ENCODE peak calls at places on chromosomes 6 and 20, in six cellular contexts. U is thoracic aorta; E is mesendoderm; Z is neuronal stem cell; I is CD8-positive, alpha-beta T cell; O is A549. C is an unnamed sample.
A peak's percentile ranks its signal among the peaks of the same experiment; 100 is the strongest.

GRCh38 chr6:160832422-160832821 is 130.4 kb downstream of the PLG start:
- DNase-seq in Z (no peak), I (no peak), U (no peak), E (no peak), O (no peak), C (no peak)

GRCh38 chr20:50478162-50479036 is 31.8 kb upstream of the PTPN1 start:
- DNase-seq in Z (peak; percentile 15), U (no peak), O (peak; percentile 73), E (peak; percentile 81), I (peak; percentile 61), C (peak; percentile 80)

GRCh38 chr6:47161176-47161687 is 119.1 kb upstream of the ADGRF1 start:
- DNase-seq in I (no peak), O (peak; percentile 60), E (no peak), U (no peak), Z (no peak), C (no peak)

GRCh38 chr6:46983007-46983411 is 59.1 kb downstream of the ADGRF1 start:
- DNase-seq in U (no peak), E (peak; percentile 90), I (no peak), Z (no peak), O (peak; percentile 57), C (no peak)

GRCh38 chr20:36097331-36097730 is 57.2 kb upstream of the EPB41L1 start:
- DNase-seq in I (no peak), U (no peak), E (peak; percentile 29), O (no peak), Z (no peak), C (no peak)

GRCh38 chr6:73058736-73059135 is 166.6 kb downstream of the KHDC1L start:
- DNase-seq in E (no peak), U (no peak), Z (no peak), I (no peak), O (no peak), C (no peak)

GRCh38 chr6:146028250-146028789 is 542 bp upstream of the GRM1 start:
- DNase-seq in I (peak; percentile 5), U (no peak), O (peak; percentile 34), Z (peak; percentile 77), E (peak; percentile 75), C (peak; percentile 52)

GRCh38 chr6:30556714-30556963 is 350 bp upstream of the GNL1 start:
- DNase-seq in I (peak; percentile 81), E (peak; percentile 98), O (no peak), U (peak; percentile 82), Z (no peak), C (peak; percentile 92)

GRCh38 chr6:871503-871902 is 178.6 kb upstream of the EXOC2 start:
- DNase-seq in O (no peak), E (no peak), Z (no peak), I (no peak), U (no peak), C (no peak)

GRCh38 chr6:62492192-62492822 is 206.3 kb upstream of the KHDRBS2 start:
- DNase-seq in I (no peak), O (no peak), E (no peak), Z (no peak), U (no peak), C (no peak)

GRCh38 chr6:106458021-106458986 is 97.8 kb downstream of the CRYBG1 start:
- DNase-seq in Z (no peak), U (no peak), O (no peak), I (no peak), E (no peak), C (no peak)

GRCh38 chr6:145699462-145699861 is 35.9 kb downstream of the EPM2A start:
- DNase-seq in O (peak; percentile 9), Z (no peak), E (no peak), I (no peak), U (no peak), C (no peak)

GRCh38 chr6:136031982-136032381 is 180.5 kb downstream of the PDE7B start:
- DNase-seq in E (no peak), I (no peak), Z (no peak), O (peak; percentile 41), U (no peak), C (no peak)

GRCh38 chr20:13457487-13457886 is 181.2 kb downstream of the TASP1 start:
- DNase-seq in Z (no peak), U (no peak), I (no peak), O (no peak), E (no peak), C (no peak)

GRCh38 chr20:13262701-13263335 is 41.7 kb downstream of the ISM1 start:
- DNase-seq in O (no peak), I (no peak), Z (no peak), E (peak; percentile 54), U (no peak), C (no peak)

GRCh38 chr20:32240220-32240619 is 32.5 kb downstream of the POFUT1 start:
- DNase-seq in U (no peak), Z (no peak), O (no peak), I (no peak), E (peak; percentile 20), C (no peak)

GRCh38 chr20:31497838-31498540 is 16.3 kb upstream of the HM13 start:
- DNase-seq in E (peak; percentile 30), Z (no peak), U (no peak), O (no peak), I (no peak), C (no peak)

GRCh38 chr6:6734463-6735455 is 146.2 kb downstream of the LY86 start:
- DNase-seq in E (no peak), Z (no peak), O (no peak), U (no peak), I (no peak), C (no peak)

GRCh38 chr6:137651591-137652335 is 157.6 kb upstream of the OLIG3 start:
- DNase-seq in E (no peak), O (no peak), I (no peak), Z (no peak), U (no peak), C (no peak)

GRCh38 chr20:58018590-58018989 is 209.9 kb downstream of the ANKRD60 start:
- DNase-seq in Z (no peak), O (no peak), I (no peak), U (no peak), E (no peak), C (no peak)

GRCh38 chr6:81890846-81891245 is 138.4 kb upstream of the TENT5A start:
- DNase-seq in E (no peak), Z (no peak), O (no peak), I (no peak), U (no peak), C (no peak)

GRCh38 chr6:158408552-158409130 is 96.4 kb downstream of the TULP4 start:
- DNase-seq in U (no peak), E (no peak), I (no peak), O (no peak), Z (no peak), C (no peak)

GRCh38 chr20:51005214-51005613 is 17.7 kb downstream of the KCNG1 start:
- DNase-seq in Z (no peak), E (no peak), O (no peak), I (no peak), U (no peak), C (no peak)

GRCh38 chr20:33783256-33783655 is 27.9 kb upstream of the CHMP4B start:
- DNase-seq in Z (no peak), E (no peak), I (no peak), O (no peak), U (no peak), C (no peak)

GRCh38 chr6:133671376-133671775 is 217.5 kb upstream of the TCF21 start:
- DNase-seq in U (no peak), O (no peak), E (peak; percentile 23), Z (no peak), I (no peak), C (no peak)

GRCh38 chr6:25717856-25718740 is 36.4 kb upstream of the SLC17A4 start:
- DNase-seq in O (peak; percentile 19), U (no peak), E (peak; percentile 26), I (no peak), Z (no peak), C (no peak)

GRCh38 chr6:133130863-133131262 is 110.3 kb upstream of the EYA4 start:
- DNase-seq in I (no peak), O (peak; percentile 65), U (no peak), Z (no peak), E (peak; percentile 28), C (peak; percentile 69)

GRCh38 chr6:14598017-14598864 is 480.7 kb downstream of the CD83 start:
- DNase-seq in O (no peak), Z (no peak), E (no peak), U (no peak), I (no peak), C (no peak)

GRCh38 chr6:9437836-9438235 is 977.0 kb downstream of the TFAP2A start:
- DNase-seq in E (no peak), Z (no peak), I (no peak), O (no peak), U (no peak), C (no peak)

GRCh38 chr20:57991211-57991841 is 237.1 kb downstream of the ANKRD60 start:
- DNase-seq in Z (no peak), I (no peak), O (peak; percentile 61), E (peak; percentile 63), U (no peak), C (no peak)

GRCh38 chr6:65642776-65643175 is 64.2 kb downstream of the EYS start:
- DNase-seq in E (no peak), I (no peak), O (no peak), Z (no peak), U (no peak), C (no peak)

GRCh38 chr6:65649392-65649791 is 57.6 kb downstream of the EYS start:
- DNase-seq in Z (no peak), U (no peak), E (no peak), O (no peak), I (no peak), C (no peak)

GRCh38 chr6:65650086-65650485 is 56.9 kb downstream of the EYS start:
- DNase-seq in Z (no peak), O (no peak), I (no peak), E (no peak), U (no peak), C (no peak)

DNA sequence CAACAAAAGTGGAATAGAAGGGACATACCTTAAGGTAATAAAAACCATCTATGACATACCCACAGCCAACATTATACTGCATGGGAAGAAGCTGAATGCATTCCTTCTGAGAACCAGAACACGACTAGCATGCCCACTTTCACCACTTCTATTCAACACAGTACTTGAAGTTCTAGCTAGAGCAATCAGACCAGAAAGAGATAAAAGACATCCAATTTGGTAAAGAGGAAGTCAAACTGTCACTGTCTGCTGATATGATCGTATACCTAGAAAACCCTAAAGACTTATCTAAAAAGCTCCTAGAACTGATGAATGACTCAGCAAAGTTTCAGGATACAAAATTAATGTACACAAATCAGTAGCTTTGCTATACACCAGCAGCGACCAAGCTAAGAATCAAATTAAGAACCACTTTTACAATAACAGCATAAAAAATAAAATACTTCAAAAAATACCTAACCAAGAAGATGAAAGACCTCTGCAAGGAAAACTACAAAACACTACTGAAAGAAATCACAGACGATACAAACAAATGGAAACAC is 60.5 kb downstream of the EYS start:
- DNase-seq in U (no peak), Z (no peak), I (no peak), O (no peak), E (no peak), C (no peak)
- H3K4me1 ChIP-seq in U (no peaks in the 10 kb centered on the region), Z (no peaks in the 10 kb centered on the region), I (no peaks in the 10 kb centered on the region), O (no peaks in the 10 kb centered on the region), E (no peaks in the 10 kb centered on the region), C (no peaks in the 10 kb centered on the region)

GRCh38 chr6:150194200-150194599 is 51.4 kb downstream of the PPP1R14C start:
- DNase-seq in I (no peak), O (no peak), U (no peak), Z (no peak), E (no peak), C (no peak)
- H3K4me1 ChIP-seq in I (no peaks in the 10 kb centered on the region), O (peaks cover 11% of the 10 kb centered on the region), U (no peaks in the 10 kb centered on the region), Z (no peaks in the 10 kb centered on the region), E (no peaks in the 10 kb centered on the region), C (no peaks in the 10 kb centered on the region)

GRCh38 chr6:149211046-149211571 is 106.4 kb upstream of the TAB2 start:
- DNase-seq in U (no peak), I (peak; percentile 13), E (no peak), O (no peak), Z (no peak), C (no peak)
- H3K4me1 ChIP-seq in U (no peaks in the 10 kb centered on the region), I (peaks cover 38% of the 10 kb centered on the region), E (no peaks in the 10 kb centered on the region), O (no peaks in the 10 kb centered on the region), Z (no peaks in the 10 kb centered on the region), C (no peaks in the 10 kb centered on the region)

GRCh38 chr6:111764238-111765182 is 108.7 kb downstream of the FYN start:
- DNase-seq in Z (no peak), I (no peak), E (peak; percentile 61), O (no peak), U (no peak), C (no peak)
- H3K4me1 ChIP-seq in Z (peaks cover 8% of the 10 kb centered on the region), I (peaks cover 98% of the 10 kb centered on the region), E (peaks cover 19% of the 10 kb centered on the region), O (no peaks in the 10 kb centered on the region), U (peaks cover 9% of the 10 kb centered on the region), C (peaks cover 21% of the 10 kb centered on the region)